ENCODE peak calls at places on chromosomes 6 and 20, in six cellular contexts. J, V, R, E, B and D are unnamed samples.

GRCh38 chr6:111994791-111995190 is 59.1 kb upstream of the CCN6 start:
- DNase-seq in J (no peak), B (no peak), R (no peak), V (no peak), E (no peak), D (no peak)

GRCh38 chr20:54320148-54320607 is 112.3 kb downstream of the PFDN4 start:
- DNase-seq in J (no peak), V (no peak), E (no peak), R (no peak), B (no peak), D (no peak)

GRCh38 chr6:89375427-89375868 is 22.9 kb upstream of the UBE2J1 start:
- DNase-seq in B (no peak), V (peak), E (no peak), R (peak), J (peak), D (peak)

GRCh38 chr6:137933696-137934095 is 66.6 kb downstream of the TNFAIP3 start:
- DNase-seq in J (no peak), R (peak), V (no peak), B (peak), E (peak), D (no peak)

GRCh38 chr6:167564416-167565250 is 239.7 kb downstream of the TTLL2 start:
- DNase-seq in V (no peak), B (no peak), R (no peak), J (no peak), E (no peak), D (no peak)

GRCh38 chr6:75986935-75987334 is 85.5 kb downstream of the IMPG1 start:
- DNase-seq in J (no peak), V (no peak), R (no peak), B (no peak), E (no peak), D (no peak)

GRCh38 chr6:130629640-130630039 is 197.6 kb upstream of the SMLR1 start:
- DNase-seq in E (no peak), B (no peak), V (no peak), J (no peak), R (no peak), D (no peak)

GRCh38 chr20:4161447-4162251 is 146.3 kb upstream of the RNF24 start:
- DNase-seq in J (no peak), E (no peak), B (no peak), R (no peak), V (no peak), D (peak)

GRCh38 chr6:83920017-83920416 is 60.5 kb downstream of the CYB5R4 start:
- DNase-seq in V (no peak), R (no peak), B (no peak), J (no peak), E (peak), D (no peak)

GRCh38 chr6:144033816-144034540 is 25.9 kb upstream of the PLAGL1 start:
- DNase-seq in R (no peak), V (no peak), E (peak), J (no peak), B (no peak), D (no peak)

GRCh38 chr6:51382838-51383237 is 564.2 kb downstream of the TFAP2B start:
- DNase-seq in E (no peak), R (no peak), J (no peak), V (no peak), B (no peak), D (no peak)

GRCh38 chr6:170037541-170038250 is 253.2 kb downstream of the DLL1 start:
- DNase-seq in V (no peak), E (no peak), J (no peak), R (peak), B (peak), D (no peak)

GRCh38 chr20:58109918-58110635 is 118.4 kb downstream of the ANKRD60 start:
- DNase-seq in J (no peak), R (no peak), V (no peak), E (no peak), B (no peak), D (no peak)

GRCh38 chr20:3797592-3798404 is 1.7 kb downstream of the CDC25B start:
- DNase-seq in B (no peak), R (no peak), J (no peak), E (no peak), V (peak), D (no peak)

GRCh38 chr6:37783025-37783825 is 36.3 kb upstream of the ZFAND3 start:
- DNase-seq in J (no peak), E (no peak), R (no peak), B (no peak), V (peak), D (no peak)

GRCh38 chr6:34489229-34489805 is 23.4 kb downstream of the PACSIN1 start:
- DNase-seq in E (no peak), J (no peak), B (no peak), V (no peak), R (no peak), D (no peak)

GRCh38 chr6:32432050-32432450 is 7.6 kb upstream of the HLA-DRA start:
- DNase-seq in E (peak), J (peak), R (no peak), V (peak), B (no peak), D (no peak)

GRCh38 chr6:78615430-78615904 is 251.9 kb upstream of the IRAK1BP1 start:
- DNase-seq in E (no peak), V (no peak), R (no peak), J (no peak), B (no peak), D (no peak)

GRCh38 chr6:15774011-15774410 is 111.2 kb upstream of the DTNBP1 start:
- DNase-seq in E (no peak), J (no peak), B (no peak), V (no peak), R (no peak), D (no peak)